ENCODE peak calls at places on chromosomes 6 and 20, in nine cellular contexts. I is hepatocyte, C is cardiac muscle cell, N is suprapubic skin, D is tibial artery, E is right cardiac atrium, Q is GM23248, A is mesenchymal stem cell, F is aorta. O is an unnamed sample.

GRCh38 chr20:4488407-4489339 is 233.0 kb upstream of the PRND start:
- DNase-seq in F (no peak), I (no peak), C (no peak), Q (peak; percentile 94), D (no peak), E (no peak), A (peak; percentile 52), N (no peak), O (peak; percentile 36)

GRCh38 chr20:58714340-58714922 is 21.8 kb downstream of the NPEPL1 start:
- DNase-seq in D (no peak), A (no peak), C (no peak), I (peak; percentile 2), E (peak; percentile 4), F (peak; percentile 73), N (peak; percentile 62), Q (no peak), O (no peak)

GRCh38 chr6:139655783-139656705 is 281.6 kb upstream of the CITED2 start:
- DNase-seq in A (no peak), Q (no peak), D (no peak), N (no peak), F (no peak), C (no peak), I (peak; percentile 70), E (no peak), O (no peak)

GRCh38 chr6:51118754-51119153 is 300.1 kb downstream of the TFAP2B start:
- DNase-seq in F (no peak), E (no peak), I (no peak), D (no peak), Q (no peak), C (no peak), N (no peak), A (no peak), O (no peak)

GRCh38 chr6:108982154-108983113 is 112.2 kb downstream of the SESN1 start:
- DNase-seq in Q (no peak), A (no peak), C (no peak), I (no peak), N (no peak), F (no peak), D (no peak), E (no peak), O (no peak)

GRCh38 chr20:48926267-48926666 is 4.8 kb downstream of the ARFGEF2 start:
- DNase-seq in D (no peak), F (no peak), C (no peak), Q (no peak), I (no peak), A (no peak), E (no peak), N (no peak), O (no peak)

GRCh38 chr6:84516151-84516550 is 248.2 kb downstream of the TBX18 start:
- DNase-seq in E (no peak), Q (no peak), A (peak; percentile 13), N (no peak), F (no peak), C (no peak), I (no peak), D (no peak), O (no peak)

GRCh38 chr6:11033825-11034224 is 10.3 kb downstream of the ELOVL2 start:
- DNase-seq in E (no peak), N (no peak), Q (peak; percentile 86), I (no peak), A (peak; percentile 74), D (no peak), F (no peak), C (no peak), O (peak; percentile 12)

GRCh38 chr6:34319471-34319885 is 70.7 kb upstream of the SMIM29 start:
- DNase-seq in E (no peak), A (no peak), Q (no peak), F (no peak), D (no peak), N (no peak), I (peak; percentile 55), C (no peak), O (peak; percentile 98)

GRCh38 chr20:64038579-64039292 is 2.8 kb downstream of the C20orf204 start:
- DNase-seq in F (peak; percentile 92), N (peak; percentile 88), C (peak; percentile 83), I (peak; percentile 90), A (peak; percentile 74), D (peak; percentile 55), E (peak; percentile 83), Q (peak; percentile 76), O (peak; percentile 53)

GRCh38 chr6:136063095-136063494 is 187.0 kb downstream of the MTFR2 start:
- DNase-seq in A (peak; percentile 36), Q (no peak), E (no peak), N (no peak), I (no peak), F (no peak), C (no peak), D (no peak), O (no peak)

GRCh38 chr20:61518424-61518951 is 266.4 kb downstream of the CDH4 start:
- DNase-seq in I (no peak), D (no peak), C (no peak), N (no peak), A (no peak), Q (no peak), F (no peak), E (no peak), O (no peak)
- H3K27me3 ChIP-seq in I (no peaks in the 10 kb centered on the region), D (no peaks in the 10 kb centered on the region), C (no peaks in the 10 kb centered on the region), N (peaks cover 29% of the 10 kb centered on the region), A (no peaks in the 10 kb centered on the region), Q (no peaks in the 10 kb centered on the region), F (no peaks in the 10 kb centered on the region), E (no peaks in the 10 kb centered on the region), O (no peaks in the 10 kb centered on the region)

DNA sequence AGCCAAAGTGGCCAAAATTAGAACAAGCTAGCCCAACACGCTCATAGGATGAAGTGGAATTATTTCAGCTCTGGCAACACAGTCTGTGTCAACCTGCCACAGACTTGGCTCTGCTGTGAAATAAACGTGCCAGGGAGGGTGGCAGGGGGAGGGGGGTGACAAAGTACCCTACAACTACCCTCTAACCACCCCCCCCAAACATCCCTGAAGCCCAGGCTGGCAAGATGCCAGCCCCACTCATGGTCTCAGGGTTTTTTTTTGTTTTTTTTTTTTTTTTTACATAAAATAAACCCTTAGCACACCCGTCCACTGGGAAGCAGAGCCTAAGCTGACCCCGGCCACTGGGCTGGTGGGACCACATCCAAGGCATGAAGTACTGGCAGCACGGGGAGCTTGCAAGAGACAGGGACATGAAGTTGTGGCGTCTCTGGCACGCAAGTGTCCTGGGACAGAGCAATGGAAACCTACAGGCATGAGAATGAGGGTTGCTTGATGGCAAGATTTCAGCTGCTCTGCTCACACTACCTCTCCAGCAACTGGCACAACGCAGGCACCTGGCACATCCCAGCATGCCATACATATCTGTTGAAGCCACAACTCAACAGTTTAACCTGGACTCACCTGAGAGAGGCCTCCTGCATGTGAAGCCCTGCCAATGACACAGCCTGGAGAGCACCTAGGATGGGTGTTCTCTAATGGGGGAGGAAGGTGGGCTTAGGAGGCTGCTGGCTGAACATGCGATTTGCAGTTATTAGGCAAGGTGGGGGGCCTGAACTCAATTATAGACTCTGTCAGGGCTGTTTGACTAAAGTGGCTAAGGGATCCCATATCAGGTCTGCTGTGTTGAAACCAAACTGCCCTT is 76.4 kb downstream of the TRAM2 start:
- DNase-seq in A (no peak), E (peak; percentile 47), I (no peak), Q (no peak), F (no peak), D (no peak), C (no peak), N (no peak), O (no peak)
- H3K4me1 ChIP-seq in A (peaks cover 39% of the 10 kb centered on the region), E (peaks cover 16% of the 10 kb centered on the region), I (no peaks in the 10 kb centered on the region), Q (peaks cover 48% of the 10 kb centered on the region), F (peaks cover 6% of the 10 kb centered on the region), D (peaks cover 4% of the 10 kb centered on the region), C (peaks cover 8% of the 10 kb centered on the region), N (peaks cover 52% of the 10 kb centered on the region), O (peaks cover 32% of the 10 kb centered on the region)

GRCh38 chr6:156974897-156975296 is 197.7 kb downstream of the ARID1B start:
- DNase-seq in N (no peak), F (no peak), D (no peak), Q (no peak), I (no peak), A (no peak), E (no peak), C (no peak), O (no peak)

GRCh38 chr6:156977527-156978291 is 200.5 kb downstream of the ARID1B start:
- DNase-seq in C (no peak), F (no peak), I (no peak), N (no peak), E (no peak), A (no peak), Q (peak; percentile 65), D (peak; percentile 42), O (no peak)

GRCh38 chr6:156978948-156979347 is 201.8 kb downstream of the ARID1B start:
- DNase-seq in E (no peak), I (no peak), Q (no peak), A (no peak), C (no peak), N (no peak), F (no peak), D (no peak), O (no peak)

GRCh38 chr6:156975414-156975813 is 198.2 kb downstream of the ARID1B start:
- DNase-seq in A (no peak), E (no peak), Q (no peak), C (no peak), N (no peak), I (no peak), D (no peak), F (no peak), O (no peak)

DNA sequence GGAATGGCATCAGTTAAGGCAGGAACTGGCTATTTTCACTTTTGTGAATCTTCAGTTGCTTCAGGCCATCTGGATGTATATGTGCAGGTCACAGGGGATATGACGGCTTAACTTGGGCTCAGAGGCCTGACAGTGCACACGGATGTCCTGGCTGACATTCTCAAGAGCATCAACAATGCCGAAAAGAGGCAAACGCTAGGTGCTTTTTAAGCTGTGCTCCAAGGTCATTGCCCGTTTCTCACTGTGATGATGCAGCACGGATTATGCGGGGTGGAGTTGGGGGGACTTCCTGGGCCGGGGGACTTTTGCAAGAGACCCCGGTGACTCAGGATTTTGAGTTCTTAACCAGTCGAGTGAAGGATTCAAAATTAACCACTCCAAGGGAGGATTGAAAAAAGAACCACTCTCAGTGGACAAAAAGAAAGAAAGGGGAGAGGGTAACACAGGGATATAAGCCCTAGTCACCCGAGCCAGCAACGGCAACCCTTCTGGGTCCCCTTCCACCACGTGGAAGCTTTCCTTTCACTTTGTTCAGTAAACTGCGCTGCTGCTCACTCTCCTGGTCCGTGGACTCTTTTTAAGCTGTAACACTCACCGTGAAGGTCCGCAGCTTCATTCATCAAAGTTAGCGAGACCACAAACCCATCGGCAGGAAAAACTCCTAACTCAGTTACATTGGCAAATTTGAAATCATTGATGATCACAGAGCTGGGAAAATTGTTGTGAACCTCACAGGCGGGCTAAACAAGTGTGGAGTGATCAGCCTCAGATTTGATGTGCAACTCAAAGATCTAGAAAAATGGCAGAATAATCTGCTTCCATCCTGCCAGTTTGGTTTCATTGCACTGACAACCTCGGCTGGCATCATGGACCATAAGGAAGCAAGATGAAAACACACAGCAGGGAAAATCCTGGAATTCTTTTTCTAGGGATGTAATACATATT is 199.2 kb downstream of the ARID1B start:
- DNase-seq in I (no peak), F (no peak), N (no peak), A (no peak), E (no peak), Q (peak; percentile 67), C (no peak), D (no peak), O (no peak)
- H3K4me3 ChIP-seq in I (no peak overlapping the region), F (no peak overlapping the region), N (peak overlapping the region; percentile 26), A (no peak overlapping the region), E (peak overlapping the region; percentile 0), Q (peak overlapping the region; percentile 68), C (no peak overlapping the region), D (peak overlapping the region; percentile 3), O (no peak overlapping the region)

DNA sequence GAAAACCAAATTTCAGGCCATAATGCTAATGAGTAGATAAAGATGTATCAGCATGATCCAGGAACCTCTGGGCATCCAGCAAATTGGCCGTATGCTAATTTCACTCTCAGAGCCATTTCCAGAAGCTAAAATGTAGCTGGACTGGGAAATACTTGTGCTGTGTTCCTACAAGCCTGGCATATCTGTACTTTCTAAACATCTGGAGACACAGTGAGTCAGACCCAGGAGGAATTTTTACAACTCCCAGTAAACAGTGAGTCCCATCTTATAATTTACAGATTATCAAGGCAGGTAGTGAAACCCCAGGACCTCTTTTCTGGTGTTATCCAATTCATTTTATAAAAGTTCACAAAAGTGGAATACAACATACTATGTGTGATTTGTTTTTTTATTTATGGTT is 683.0 kb upstream of the ADGRB3 start:
- DNase-seq in F (no peak), D (no peak), A (peak; percentile 43), I (peak; percentile 4), Q (no peak), C (no peak), E (no peak), N (no peak), O (no peak)
- H3K27me3 ChIP-seq in F (no peaks in the 10 kb centered on the region), D (no peaks in the 10 kb centered on the region), A (no peaks in the 10 kb centered on the region), I (no peaks in the 10 kb centered on the region), Q (no peaks in the 10 kb centered on the region), C (no peaks in the 10 kb centered on the region), E (no peaks in the 10 kb centered on the region), N (no peaks in the 10 kb centered on the region), O (no peaks in the 10 kb centered on the region)

O was measured in trophoblast cell.